ENCODE peak calls at places on chromosome 20, in five cellular contexts. Q is breast epithelium, L is kidney epithelial cell, T is adrenal gland, G is stomach. R is an unnamed sample.

GRCh38 chr20:46023148-46023484 is 5.9 kb upstream of the SLC12A5 start:
- DNase-seq in Q (no peak), L (no peak), T (no peak), G (no peak), R (no peak)

GRCh38 chr20:50320910-50321796 is 130.5 kb downstream of the CEBPB start:
- DNase-seq in Q (peak), L (peak), T (peak), G (peak), R (no peak)

GRCh38 chr20:38838326-38838725 is 32.8 kb downstream of the PPP1R16B start:
- DNase-seq in Q (no peak), L (no peak), T (no peak), G (no peak), R (no peak)

GRCh38 chr20:38372830-38373229 is 26.5 kb downstream of the LBP start:
- DNase-seq in Q (no peak), L (no peak), T (no peak), G (no peak), R (no peak)

GRCh38 chr20:52454660-52455059 is 263.1 kb upstream of the ZFP64 start:
- DNase-seq in Q (no peak), L (no peak), T (no peak), G (no peak), R (no peak)

GRCh38 chr20:38152175-38153010 is 12.7 kb downstream of the TGM2 start:
- DNase-seq in Q (no peak), L (peak), T (peak), G (peak), R (no peak)

GRCh38 chr20:50055524-50056083 is 57.3 kb downstream of the UBE2V1 start:
- DNase-seq in Q (no peak), L (no peak), T (no peak), G (no peak), R (no peak)

GRCh38 chr20:50868509-50869495 is 62.4 kb downstream of the ADNP start:
- DNase-seq in Q (no peak), L (peak), T (no peak), G (no peak), R (no peak)

GRCh38 chr20:5041433-5041832 is 40.1 kb upstream of the SLC23A2 start:
- DNase-seq in Q (no peak), L (no peak), T (no peak), G (no peak), R (no peak)

GRCh38 chr20:1370548-1371110 is 22.2 kb downstream of the FKBP1A start:
- DNase-seq in Q (no peak), L (no peak), T (no peak), G (no peak), R (no peak)

GRCh38 chr20:58546756-58547526 is 31.7 kb upstream of the APCDD1L start:
- DNase-seq in Q (no peak), L (no peak), T (no peak), G (peak), R (no peak)

GRCh38 chr20:47768016-47768953 is 17.0 kb downstream of the SULF2 start:
- DNase-seq in Q (no peak), L (no peak), T (peak), G (peak), R (no peak)

GRCh38 chr20:63956664-63957003 is 418 bp upstream of the UCKL1 start:
- DNase-seq in Q (no peak), L (no peak), T (no peak), G (no peak), R (no peak)

GRCh38 chr20:50336631-50337030 is 146.0 kb downstream of the CEBPB start:
- DNase-seq in Q (no peak), L (no peak), T (no peak), G (no peak), R (no peak)

GRCh38 chr20:21322083-21322710 is 19.1 kb downstream of the XRN2 start:
- DNase-seq in Q (no peak), L (no peak), T (no peak), G (no peak), R (no peak)

GRCh38 chr20:3461911-3462677 is 8.7 kb upstream of the ATRN start:
- DNase-seq in Q (no peak), L (no peak), T (peak), G (peak), R (no peak)

GRCh38 chr20:60224914-60225313 is 266.7 kb downstream of the CDH26 start:
- DNase-seq in Q (no peak), L (no peak), T (no peak), G (no peak), R (no peak)

GRCh38 chr20:48669946-48670630 is 157.7 kb downstream of the PREX1 start:
- DNase-seq in Q (no peak), L (no peak), T (no peak), G (no peak), R (no peak)

GRCh38 chr20:22248052-22248667 is 336.2 kb downstream of the FOXA2 start:
- DNase-seq in Q (no peak), L (no peak), T (no peak), G (no peak), R (no peak)

GRCh38 chr20:9617940-9618339 is 103.5 kb downstream of the LAMP5 start:
- DNase-seq in Q (no peak), L (no peak), T (peak), G (peak), R (no peak)

GRCh38 chr20:55472704-55473103 is 532.6 kb downstream of the CBLN4 start:
- DNase-seq in Q (no peak), L (no peak), T (no peak), G (no peak), R (no peak)

GRCh38 chr20:37381621-37382538 is 35.9 kb downstream of the SRC start:
- DNase-seq in Q (no peak), L (no peak), T (peak), G (no peak), R (no peak)

GRCh38 chr20:25864326-25864970 is 167.8 kb upstream of the ZNF337 start:
- DNase-seq in Q (no peak), L (no peak), T (no peak), G (no peak), R (no peak)

GRCh38 chr20:25863536-25864325 is 167.1 kb upstream of the ZNF337 start:
- DNase-seq in Q (no peak), L (no peak), T (no peak), G (no peak), R (no peak)

GRCh38 chr20:25859649-25860530 is 163.2 kb upstream of the ZNF337 start:
- DNase-seq in Q (no peak), L (no peak), T (peak), G (peak), R (no peak)

GRCh38 chr20:25858495-25859425 is 162.1 kb upstream of the ZNF337 start:
- DNase-seq in Q (no peak), L (no peak), T (no peak), G (no peak), R (no peak)

GRCh38 chr20:25860531-25861150 is 164.0 kb upstream of the ZNF337 start:
- DNase-seq in Q (no peak), L (no peak), T (no peak), G (no peak), R (no peak)
- H3K4me3 ChIP-seq in Q (no peak), L (no peak), T (no peak), G (no peak), R (no peak)

DNA sequence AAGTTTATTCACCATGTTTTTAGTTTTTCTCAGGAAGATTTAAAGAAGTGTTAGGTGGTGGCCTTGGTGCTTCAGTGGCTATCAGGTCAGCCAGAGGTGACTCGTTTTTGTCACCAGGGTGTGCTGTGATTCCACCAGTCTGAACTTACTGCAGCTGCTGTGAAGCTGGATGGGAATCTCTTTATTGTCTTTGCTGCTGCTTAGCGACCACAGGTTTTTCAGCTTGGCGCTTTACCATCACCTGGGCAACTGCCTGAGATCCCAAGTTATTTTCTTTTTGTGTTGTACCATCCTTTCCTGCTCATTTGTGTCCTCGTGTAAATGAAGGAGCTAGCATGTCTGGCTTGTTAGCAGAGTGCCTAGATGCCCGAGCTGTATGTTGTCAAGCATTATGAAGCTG is 146.9 kb downstream of the MACROD2 start:
- DNase-seq in Q (no peak), L (peak), T (peak), G (peak), R (peak)
- TF ChIP-seq CTCF in Q (peak), L (peak), T (peak), G (peak), R (peak)

DNA sequence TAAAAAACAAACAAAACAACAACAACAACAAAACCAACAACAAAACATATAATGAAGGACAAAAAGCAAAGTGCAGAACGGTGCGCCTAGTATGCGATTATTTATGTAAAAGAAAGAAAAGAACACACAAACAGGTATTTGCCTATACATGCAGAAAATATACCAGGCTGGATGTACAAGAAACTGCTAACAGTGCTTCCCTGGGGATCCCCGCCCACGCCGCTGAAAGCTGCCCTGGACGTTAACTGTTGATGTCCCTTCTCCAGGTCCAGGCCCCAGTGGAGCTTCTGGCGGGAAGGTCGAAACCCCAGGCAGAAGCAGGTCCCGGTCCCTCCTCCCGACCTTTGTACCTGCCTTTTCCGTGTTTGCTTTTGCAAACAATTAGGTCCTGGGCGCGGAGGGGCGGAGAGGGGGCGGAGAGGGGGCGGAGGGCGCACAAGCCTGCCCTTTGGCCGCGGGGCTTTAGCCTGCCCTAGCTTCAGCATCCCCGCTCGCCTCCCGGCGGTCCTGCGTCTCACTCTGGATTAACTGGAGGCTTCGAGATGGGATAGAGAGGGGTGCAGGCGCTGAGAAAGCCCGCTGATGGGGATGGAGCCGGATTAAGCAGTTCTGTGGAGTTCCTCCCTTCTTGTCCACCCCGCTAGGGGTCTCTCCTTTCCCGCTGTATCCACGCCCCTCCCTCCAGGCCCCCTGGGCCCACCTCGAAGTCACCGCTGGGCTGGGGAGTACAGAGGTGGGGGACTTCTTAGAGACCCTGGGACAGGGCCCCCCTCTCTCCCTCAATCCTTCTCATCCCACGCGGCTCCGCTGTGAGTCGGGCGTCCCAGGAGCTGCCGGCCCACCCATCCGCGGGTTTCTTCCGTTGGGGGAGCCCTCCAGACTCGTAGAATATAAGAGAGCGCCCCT is 8.2 kb upstream of the AHCY start:
- DNase-seq in Q (no peak), L (no peak), T (no peak), G (peak), R (no peak)
- H3K4me3 ChIP-seq in Q (no peak), L (no peak), T (no peak), G (peak), R (no peak)

GRCh38 chr20:62539646-62540045 is 63.9 kb upstream of the GATA5 start:
- DNase-seq in Q (no peak), L (no peak), T (no peak), G (no peak), R (no peak)

GRCh38 chr20:62539208-62539607 is 63.4 kb upstream of the GATA5 start:
- DNase-seq in Q (no peak), L (no peak), T (no peak), G (no peak), R (no peak)

GRCh38 chr20:62537649-62538292 is 62.0 kb upstream of the GATA5 start:
- DNase-seq in Q (no peak), L (no peak), T (no peak), G (no peak), R (no peak)

GRCh38 chr20:62542862-62543261 is 67.1 kb upstream of the GATA5 start:
- DNase-seq in Q (no peak), L (no peak), T (no peak), G (no peak), R (no peak)

DNA sequence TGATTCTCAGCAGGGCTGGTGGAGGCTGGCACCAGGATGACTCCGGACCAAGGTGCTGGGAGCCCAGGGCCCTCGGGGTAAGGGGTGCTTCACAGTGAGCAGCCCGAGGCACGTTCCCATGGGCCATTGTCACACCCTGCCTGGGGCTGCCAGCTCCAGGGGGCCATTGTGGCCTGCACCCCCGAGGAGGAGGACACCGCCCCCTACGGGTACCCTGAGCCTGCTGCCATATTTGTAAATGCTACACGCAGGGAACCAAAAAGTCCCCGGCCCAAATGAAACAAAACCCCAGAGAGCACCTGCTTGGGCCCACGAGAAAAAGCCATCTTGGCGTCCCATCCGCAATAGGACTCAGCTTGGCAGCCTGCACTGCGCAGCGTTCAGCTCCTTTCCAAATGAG is 64.7 kb upstream of the GATA5 start:
- DNase-seq in Q (no peak), L (no peak), T (no peak), G (no peak), R (no peak)
- TF ChIP-seq CTCF in Q (no peak), L (no peak), T (no peak), G (no peak), R (no peak)

GRCh38 chr20:32997431-32997830 is 6.8 kb downstream of the SUN5 start:
- DNase-seq in Q (no peak), L (no peak), T (no peak), G (no peak), R (no peak)
- H3K4me3 ChIP-seq in Q (no peak), L (no peak), T (no peak), G (no peak), R (no peak)

GRCh38 chr20:54193817-54194216 is 14.1 kb upstream of the PFDN4 start:
- DNase-seq in Q (no peak), L (no peak), T (no peak), G (no peak), R (no peak)

GRCh38 chr20:54197621-54198604 is 10.0 kb upstream of the PFDN4 start:
- DNase-seq in Q (no peak), L (no peak), T (no peak), G (no peak), R (peak)

GRCh38 chr20:54195483-54196472 is 12.1 kb upstream of the PFDN4 start:
- DNase-seq in Q (no peak), L (no peak), T (no peak), G (no peak), R (no peak)

GRCh38 chr20:54199283-54199682 is 8.6 kb upstream of the PFDN4 start:
- DNase-seq in Q (no peak), L (no peak), T (no peak), G (no peak), R (no peak)

GRCh38 chr20:54194724-54195438 is 13.0 kb upstream of the PFDN4 start:
- DNase-seq in Q (no peak), L (no peak), T (peak), G (no peak), R (peak)
- TF ChIP-seq CTCF in Q (no peak), L (peak), T (no peak), G (no peak), R (peak)

GRCh38 chr20:56928007-56928406 is 298.9 kb downstream of the TFAP2C start:
- DNase-seq in Q (no peak), L (no peak), T (no peak), G (no peak), R (no peak)

GRCh38 chr20:56932575-56933330 is 303.6 kb downstream of the TFAP2C start:
- DNase-seq in Q (no peak), L (no peak), T (no peak), G (no peak), R (no peak)

GRCh38 chr20:56926501-56926900 is 297.4 kb downstream of the TFAP2C start:
- DNase-seq in Q (no peak), L (no peak), T (no peak), G (no peak), R (no peak)

GRCh38 chr20:56933331-56933698 is 304.2 kb downstream of the TFAP2C start:
- DNase-seq in Q (no peak), L (no peak), T (no peak), G (no peak), R (no peak)

GRCh38 chr20:56929606-56930005 is 300.5 kb downstream of the TFAP2C start:
- DNase-seq in Q (no peak), L (no peak), T (no peak), G (no peak), R (no peak)
- H3K4me3 ChIP-seq in Q (no peak), L (no peak), T (no peak), G (no peak), R (no peak)

GRCh38 chr20:43961541-43962471 is 47.2 kb downstream of the TOX2 start:
- DNase-seq in Q (no peak), L (no peak), T (no peak), G (no peak), R (no peak)

GRCh38 chr20:43962518-43962917 is 47.9 kb downstream of the TOX2 start:
- DNase-seq in Q (no peak), L (no peak), T (no peak), G (no peak), R (no peak)

GRCh38 chr20:43961116-43961515 is 46.5 kb downstream of the TOX2 start:
- DNase-seq in Q (no peak), L (no peak), T (no peak), G (no peak), R (no peak)

GRCh38 chr20:43963872-43964791 is 49.5 kb downstream of the TOX2 start:
- DNase-seq in Q (no peak), L (no peak), T (peak), G (no peak), R (no peak)

GRCh38 chr20:43963233-43963632 is 48.6 kb downstream of the TOX2 start:
- DNase-seq in Q (no peak), L (no peak), T (no peak), G (no peak), R (no peak)
- TF ChIP-seq CTCF in Q (no peak), L (no peak), T (no peak), G (no peak), R (no peak)

GRCh38 chr20:35224536-35224935 is 2.0 kb upstream of the MMP24 start:
- DNase-seq in Q (no peak), L (no peak), T (no peak), G (no peak), R (no peak)

GRCh38 chr20:35225319-35226125 is 968 bp upstream of the MMP24 start:
- DNase-seq in Q (no peak), L (no peak), T (no peak), G (no peak), R (no peak)

GRCh38 chr20:35226775-35227681 is 538 bp downstream of the MMP24 start:
- DNase-seq in Q (no peak), L (no peak), T (peak), G (peak), R (no peak)

GRCh38 chr20:35223941-35224340 is 2.5 kb upstream of the MMP24 start:
- DNase-seq in Q (no peak), L (no peak), T (no peak), G (no peak), R (no peak)

DNA sequence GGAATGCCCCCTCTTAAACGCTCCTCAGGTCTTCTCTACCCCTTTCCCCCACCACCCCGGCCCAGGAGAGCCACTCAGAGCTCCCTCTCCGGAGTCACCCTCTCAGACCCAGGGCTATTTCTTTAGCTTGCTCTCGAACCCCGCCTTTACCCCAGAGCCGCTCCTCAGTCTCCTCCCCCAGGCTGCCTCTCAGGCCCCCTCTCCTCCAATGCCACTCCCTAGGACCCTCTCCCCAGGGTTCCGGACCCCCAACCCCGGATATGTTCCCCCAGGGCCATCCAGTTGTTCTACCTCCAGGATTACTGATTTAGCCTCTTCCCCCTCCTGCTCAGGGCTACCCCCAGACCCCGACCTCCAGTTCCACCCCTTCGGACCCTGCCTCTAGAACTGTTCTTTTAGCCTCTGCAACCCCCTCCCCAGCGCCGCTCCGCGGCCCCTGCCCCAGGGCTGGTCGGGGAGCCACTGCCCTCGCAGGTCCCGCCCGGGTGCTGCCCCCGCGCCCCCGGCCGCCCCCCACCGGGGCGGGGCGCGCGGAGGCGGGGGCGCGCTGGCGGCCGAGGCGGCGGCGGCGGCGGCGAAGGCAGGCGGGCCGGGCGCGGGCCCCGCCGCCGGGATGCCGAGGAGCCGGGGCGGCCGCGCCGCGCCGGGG is at the start of gene MMP24:
- DNase-seq in Q (no peak), L (no peak), T (no peak), G (no peak), R (no peak)
- H3K4me3 ChIP-seq in Q (peak), L (peak), T (no peak), G (peak), R (peak)

GRCh38 chr20:57397693-57398108 is 6.5 kb downstream of the RBM38 start:
- DNase-seq in Q (no peak), L (no peak), T (no peak), G (peak), R (no peak)

GRCh38 chr20:57396638-57397003 is 5.4 kb downstream of the RBM38 start:
- DNase-seq in Q (no peak), L (no peak), T (no peak), G (no peak), R (no peak)

GRCh38 chr20:57398231-57398821 is 7.1 kb downstream of the RBM38 start:
- DNase-seq in Q (no peak), L (no peak), T (no peak), G (peak), R (no peak)

GRCh38 chr20:57396212-57396611 is 5.0 kb downstream of the RBM38 start:
- DNase-seq in Q (no peak), L (no peak), T (no peak), G (no peak), R (no peak)

GRCh38 chr20:57397004-57397692 is 6.0 kb downstream of the RBM38 start:
- DNase-seq in Q (no peak), L (no peak), T (no peak), G (no peak), R (no peak)
- TF ChIP-seq CTCF in Q (no peak), L (no peak), T (no peak), G (no peak), R (no peak)

R was measured in epithelial cell of proximal tubule.